ENCODE peak calls at places on chromosomes 4 and X, in eight cellular contexts. M is keratinocyte, W is upper lobe of right lung, T is neural crest cell, V is A549, X is heart left ventricle, F is fibroblast of pulmonary artery, G is H9. H is an unnamed sample.

GRCh38 chrX:41718481-41719245 is 5.3 kb upstream of the GPR82 start:
- DNase-seq in V (no peak), M (no peak), X (no peak), T (no peak), W (no peak), G (peak), F (peak), H (no peak)

GRCh38 chr4:11497212-11497806 is 68.6 kb upstream of the HS3ST1 start:
- DNase-seq in W (no peak), M (peak), X (no peak), T (no peak), G (peak), F (no peak), V (no peak), H (no peak)

GRCh38 chr4:3824521-3825270 is 58.5 kb downstream of the ADRA2C start:
- DNase-seq in T (no peak), G (no peak), V (no peak), W (no peak), M (no peak), X (no peak), F (no peak), H (no peak)

GRCh38 chr4:16991455-16991854 is 93.0 kb upstream of the LDB2 start:
- DNase-seq in W (no peak), G (peak), T (no peak), X (no peak), F (no peak), M (no peak), V (no peak), H (no peak)

GRCh38 chr4:88975925-88976511 is 81.0 kb downstream of the FAM13A start:
- DNase-seq in F (no peak), V (no peak), G (no peak), X (no peak), T (no peak), M (no peak), W (no peak), H (no peak)

GRCh38 chr4:184328022-184328736 is 110.5 kb upstream of the ENPP6 start:
- DNase-seq in G (no peak), F (no peak), W (no peak), V (no peak), X (no peak), M (peak), T (no peak), H (no peak)

GRCh38 chr4:104128850-104129213 is 365.9 kb downstream of the CXXC4 start:
- DNase-seq in V (peak), F (no peak), M (no peak), W (no peak), X (no peak), T (no peak), G (no peak), H (no peak)

GRCh38 chr4:69759189-69759604 is 1.2 kb downstream of the SULT1B1 start:
- DNase-seq in M (no peak), W (no peak), V (no peak), F (no peak), T (no peak), G (no peak), X (no peak), H (no peak)

GRCh38 chr4:34422472-34422871 is 1821.8 kb downstream of the ARAP2 start:
- DNase-seq in F (peak), V (no peak), X (no peak), G (no peak), M (no peak), W (no peak), T (no peak), H (peak)

GRCh38 chr4:106618920-106619319 is 250.3 kb upstream of the GIMD1 start:
- DNase-seq in G (no peak), T (no peak), X (no peak), M (no peak), V (no peak), W (no peak), F (no peak), H (no peak)

GRCh38 chr4:71195932-71196331 is 142.9 kb upstream of the SLC4A4 start:
- DNase-seq in W (no peak), G (peak), M (no peak), V (no peak), F (no peak), T (no peak), X (no peak), H (peak)

GRCh38 chr4:109631709-109632108 is 71.5 kb downstream of the CASP6 start:
- DNase-seq in F (peak), M (no peak), V (peak), X (peak), G (peak), T (no peak), W (no peak), H (no peak)

GRCh38 chr4:83128235-83128929 is 13.9 kb upstream of the PLAC8 start:
- DNase-seq in F (peak), G (no peak), T (no peak), V (no peak), X (no peak), W (no peak), M (peak), H (peak)

GRCh38 chr4:82851902-82852750 is 38.8 kb downstream of the SEC31A start:
- DNase-seq in T (no peak), M (no peak), F (peak), G (no peak), W (no peak), X (no peak), V (no peak), H (peak)

GRCh38 chr4:6840062-6840976 is 57.8 kb downstream of the KIAA0232 start:
- DNase-seq in M (no peak), V (no peak), G (no peak), F (peak), X (peak), T (no peak), W (no peak), H (peak)

GRCh38 chrX:153353416-153353815 is 19.5 kb downstream of the ZNF275 start:
- DNase-seq in V (no peak), X (no peak), F (no peak), M (no peak), T (no peak), G (peak), W (no peak), H (no peak)

GRCh38 chrX:115912372-115912897 is 258.1 kb upstream of the AGTR2 start:
- DNase-seq in F (no peak), M (no peak), T (no peak), W (no peak), X (no peak), G (peak), V (no peak), H (no peak)

GRCh38 chr4:105708376-105709080 is at the start of the genes GSTCD and INTS12:
- DNase-seq in X (peak), F (peak), M (no peak), W (peak), T (peak), V (peak), G (peak), H (peak)

GRCh38 chrX:71302461-71303213 is 1.1 kb downstream of the ITGB1BP2 start:
- DNase-seq in M (no peak), V (no peak), F (peak), G (no peak), T (no peak), X (no peak), W (no peak), H (no peak)

GRCh38 chrX:153765138-153766079 is 1.4 kb downstream of the PLXNB3 start:
- DNase-seq in V (no peak), T (peak), W (peak), M (no peak), G (peak), X (no peak), F (peak), H (no peak)

GRCh38 chr4:138096384-138097062 is 145.6 kb downstream of the SLC7A11 start:
- DNase-seq in M (no peak), T (no peak), G (no peak), F (no peak), W (no peak), V (no peak), X (no peak), H (no peak)

GRCh38 chr4:110514889-110515479 is 39.0 kb downstream of the ENPEP start:
- DNase-seq in X (no peak), M (no peak), G (no peak), W (no peak), T (no peak), V (no peak), F (peak), H (peak)

GRCh38 chrX:54043084-54043483 is 1.2 kb downstream of the PHF8 start:
- DNase-seq in W (no peak), G (no peak), T (no peak), V (no peak), F (no peak), X (no peak), M (no peak), H (no peak)

GRCh38 chrX:38768079-38768478 is 33.2 kb upstream of the MID1IP1 start:
- DNase-seq in T (no peak), X (no peak), W (no peak), G (no peak), V (no peak), M (no peak), F (peak), H (peak)

GRCh38 chrX:24732705-24733104 is 39.0 kb downstream of the POLA1 start:
- DNase-seq in F (no peak), T (no peak), V (no peak), W (no peak), M (no peak), X (no peak), G (no peak), H (no peak)

GRCh38 chr4:25956260-25956659 is 42.2 kb downstream of the SMIM20 start:
- DNase-seq in X (no peak), V (no peak), M (no peak), W (no peak), F (no peak), T (no peak), G (no peak), H (no peak)

GRCh38 chr4:25955705-25956104 is 41.7 kb downstream of the SMIM20 start:
- DNase-seq in W (no peak), G (no peak), F (no peak), V (no peak), T (no peak), X (no peak), M (no peak), H (no peak)

GRCh38 chr4:25951390-25951952 is 37.5 kb downstream of the SMIM20 start:
- DNase-seq in F (no peak), V (no peak), T (no peak), W (no peak), G (no peak), M (no peak), X (no peak), H (no peak)

GRCh38 chr4:25954293-25954904 is 40.4 kb downstream of the SMIM20 start:
- DNase-seq in F (no peak), X (no peak), M (no peak), V (no peak), W (no peak), G (no peak), T (no peak), H (no peak)

GRCh38 chr4:25953740-25954139 is 39.7 kb downstream of the SMIM20 start:
- DNase-seq in F (peak), X (no peak), V (peak), T (peak), M (peak), G (no peak), W (no peak), H (peak)
- TF ChIP-seq CTCF in F (no peak), X (no peak), V (no peak), T (peak), M (no peak), G (peak), W (no peak), H (peak)

GRCh38 chr4:21134994-21135393 is 434.7 kb downstream of the PACRGL start:
- DNase-seq in M (no peak), F (peak), V (no peak), T (no peak), X (no peak), G (no peak), W (no peak), H (peak)
- TF ChIP-seq CTCF in M (no peak), F (peak), V (no peak), T (peak), X (peak), G (peak), W (peak), H (no peak)

GRCh38 chr4:153014460-153014859 is 78.3 kb downstream of the FHDC1 start:
- DNase-seq in F (no peak), V (no peak), X (no peak), G (no peak), T (no peak), W (no peak), M (no peak), H (no peak)
- TF ChIP-seq CTCF in F (no peak), V (no peak), X (no peak), G (no peak), T (no peak), W (no peak), M (no peak), H (no peak)

GRCh38 chr4:2261853-2262144 is at the start of gene MXD4:
- DNase-seq in G (no peak), F (no peak), W (no peak), V (no peak), M (no peak), X (no peak), T (no peak), H (no peak)

GRCh38 chr4:2261110-2261852 is 628 bp downstream of the MXD4 start:
- DNase-seq in F (peak), M (no peak), W (peak), T (peak), G (no peak), X (peak), V (peak), H (peak)

GRCh38 chr4:2263701-2264321 is 1.9 kb upstream of the MXD4 start:
- DNase-seq in T (no peak), G (no peak), W (peak), M (no peak), F (no peak), V (no peak), X (no peak), H (no peak)

GRCh38 chr4:2262944-2263250 is 988 bp upstream of the MXD4 start:
- DNase-seq in W (no peak), X (no peak), T (no peak), G (no peak), V (no peak), F (no peak), M (no peak), H (no peak)

GRCh38 chr4:2262145-2262943 is 435 bp upstream of the MXD4 start:
- DNase-seq in M (peak), V (peak), F (peak), W (peak), X (peak), T (peak), G (peak), H (peak)
- TF ChIP-seq CTCF in M (no peak), V (no peak), F (no peak), W (no peak), X (no peak), T (no peak), G (no peak), H (no peak)

DNA sequence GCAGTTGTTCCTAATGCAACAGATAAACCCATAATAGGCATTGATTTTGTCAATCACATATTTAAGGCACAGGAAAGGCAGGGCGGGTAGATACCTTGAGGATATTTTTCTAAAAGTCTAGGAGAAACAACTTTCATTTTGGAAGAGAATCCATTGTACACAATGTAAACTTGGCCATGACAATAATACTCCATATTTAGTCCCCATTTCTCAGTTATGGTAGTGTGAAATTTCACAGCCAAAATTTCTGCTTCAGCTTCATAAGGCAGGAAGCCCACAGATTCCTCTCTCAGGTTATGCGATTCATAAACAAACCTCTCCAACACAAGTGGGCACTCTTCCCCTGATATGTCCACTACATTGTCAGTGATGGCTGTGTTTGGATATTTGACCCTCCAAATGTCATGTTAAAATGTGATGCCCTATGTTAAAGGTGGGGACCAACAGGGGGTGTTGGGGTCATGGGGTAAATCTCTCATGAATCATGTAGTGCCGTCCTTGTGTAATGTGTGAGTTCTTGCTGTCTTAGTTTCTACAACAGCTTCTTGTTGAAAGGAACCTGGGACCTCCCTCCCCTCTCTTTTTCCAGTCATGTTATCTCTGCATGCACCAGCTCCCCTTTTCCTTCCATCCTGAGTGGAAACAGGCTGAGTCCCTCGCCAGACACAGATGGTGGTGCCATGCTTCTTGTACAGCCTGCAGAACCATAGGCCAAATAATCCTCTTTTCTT is 598.2 kb upstream of the GNPDA2 start:
- DNase-seq in M (no peak), G (no peak), W (no peak), X (no peak), T (no peak), F (no peak), V (no peak), H (no peak)
- TF ChIP-seq CTCF in M (no peak), G (no peak), W (no peak), X (no peak), T (no peak), F (no peak), V (no peak), H (no peak)

GRCh38 chr4:4950891-4951290 is 68.4 kb downstream of the CYTL1 start:
- DNase-seq in W (no peak), X (no peak), V (no peak), G (no peak), M (no peak), T (no peak), F (no peak), H (no peak)
- TF ChIP-seq CTCF in W (no peak), X (no peak), V (no peak), G (no peak), M (no peak), T (no peak), F (no peak), H (no peak)

GRCh38 chrX:95351089-95351488 is 1333.6 kb upstream of the DIAPH2 start:
- DNase-seq in T (no peak), G (no peak), F (no peak), V (no peak), M (no peak), X (no peak), W (no peak), H (no peak)

DNA sequence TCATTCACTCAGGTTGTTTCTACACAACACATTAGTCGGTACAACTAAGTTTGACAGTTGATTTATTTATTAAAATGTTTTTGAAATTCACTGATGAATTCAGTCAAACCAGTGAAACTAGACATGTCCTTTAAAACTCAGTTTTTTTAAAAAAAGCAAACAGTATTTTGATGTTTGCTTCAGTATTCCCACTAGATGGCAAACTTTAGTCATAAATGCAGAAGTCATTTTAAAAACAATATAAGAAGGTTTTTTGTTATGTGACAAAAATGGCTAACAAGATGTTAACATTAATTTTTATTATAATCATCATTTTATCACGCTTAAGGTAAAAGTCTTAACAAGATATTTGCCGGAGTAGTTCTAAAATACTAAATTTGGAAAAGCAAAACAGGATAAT is 1337.8 kb upstream of the DIAPH2 start:
- DNase-seq in X (no peak), F (peak), T (no peak), W (no peak), G (no peak), V (no peak), M (no peak), H (peak)
- TF ChIP-seq CTCF in X (no peak), F (no peak), T (peak), W (no peak), G (peak), V (no peak), M (no peak), H (no peak)

DNA sequence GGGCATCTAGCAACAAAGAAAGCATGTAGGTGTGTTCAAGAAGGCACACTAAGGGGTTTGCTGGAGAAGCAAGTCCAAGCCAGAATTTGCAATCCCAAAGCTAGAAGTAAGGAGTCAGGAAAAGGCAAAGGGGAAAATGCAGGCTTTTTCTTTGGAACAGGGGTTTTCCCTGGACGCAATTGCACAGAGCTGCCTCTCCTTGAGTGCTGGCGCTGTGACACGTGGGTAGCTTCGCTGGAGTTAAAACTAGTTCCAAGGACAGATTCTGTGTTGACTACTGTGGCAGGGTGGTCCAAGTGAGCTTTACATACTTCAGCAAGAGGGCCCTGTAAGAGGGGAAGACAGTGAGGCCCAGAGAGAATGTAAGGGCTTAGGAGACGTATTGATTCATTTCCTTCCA is 277.1 kb downstream of the ADGRA3 start:
- DNase-seq in M (no peak), V (no peak), G (peak), W (no peak), F (peak), X (no peak), T (no peak), H (no peak)
- TF ChIP-seq CTCF in M (peak), V (no peak), G (peak), W (no peak), F (peak), X (no peak), T (peak), H (no peak)

GRCh38 chr4:28690890-28691289 is 1830.2 kb downstream of the STIM2 start:
- DNase-seq in F (no peak), V (no peak), M (no peak), T (no peak), X (no peak), G (no peak), W (no peak), H (no peak)

GRCh38 chr4:28682872-28683271 is 1822.2 kb downstream of the STIM2 start:
- DNase-seq in W (no peak), X (no peak), G (no peak), M (no peak), T (no peak), F (no peak), V (no peak), H (no peak)

DNA sequence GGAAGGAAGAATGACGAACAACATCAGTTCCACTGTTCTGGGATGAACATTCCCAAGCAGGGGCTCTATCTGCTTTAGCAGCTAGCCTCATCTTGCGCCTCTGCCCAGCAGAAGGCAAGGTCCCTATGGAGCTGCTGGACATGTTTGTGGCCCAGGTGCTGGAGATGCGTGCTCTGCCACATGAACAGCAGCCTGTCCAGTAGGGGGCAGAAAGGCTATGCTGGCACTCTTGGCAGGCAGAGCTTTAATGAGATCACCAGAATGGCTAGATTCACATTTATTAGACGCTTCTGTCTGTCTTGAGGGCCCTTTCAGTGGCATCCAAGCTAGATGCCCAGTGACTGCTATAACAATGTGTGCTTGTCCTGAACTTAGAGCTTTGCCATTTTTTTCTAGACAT is 1826.0 kb downstream of the STIM2 start:
- DNase-seq in V (peak), G (peak), M (no peak), W (no peak), T (peak), F (peak), X (peak), H (peak)
- TF ChIP-seq CTCF in V (peak), G (peak), M (peak), W (peak), T (peak), F (peak), X (peak), H (peak)

GRCh38 chrX:139890991-139891700 is 41.7 kb downstream of the ATP11C start:
- DNase-seq in W (no peak), F (peak), V (no peak), M (peak), X (no peak), G (no peak), T (no peak), H (peak)
- TF ChIP-seq CTCF in W (no peak), F (no peak), V (no peak), M (no peak), X (no peak), G (no peak), T (no peak), H (no peak)